ENCODE peak calls at places on chromosomes 3 and 15, in nine cellular contexts. One of them, this sample, is unnamed.
A peak's percentile ranks its signal among the peaks of the same experiment; 100 is the strongest.

GRCh38 chr3:36182024-36182423 is 198.3 kb upstream of the STAC start:
- DNase-seq in progenitor cell of endocrine pancreas: no peak
- DNase-seq in AG10803: no peak
- DNase-seq in osteocyte: no peak
- DNase-seq in fibroblast of pulmonary artery: no peak
- DNase-seq in cardiac muscle cell: no peak
- DNase-seq in endothelial cell: no peak
- DNase-seq in GM13976: no peak
- DNase-seq in left lung: no peak
- DNase-seq in this sample: no peak

GRCh38 chr3:86029590-86029989 is 961.4 kb downstream of the VGLL3 start:
- DNase-seq in progenitor cell of endocrine pancreas: no peak
- DNase-seq in AG10803: no peak
- DNase-seq in osteocyte: no peak
- DNase-seq in fibroblast of pulmonary artery: no peak
- DNase-seq in cardiac muscle cell: no peak
- DNase-seq in endothelial cell: no peak
- DNase-seq in GM13976: no peak
- DNase-seq in left lung: no peak
- DNase-seq in this sample: no peak

GRCh38 chr3:31851278-31851677 is 129.8 kb downstream of the OSBPL10 start:
- DNase-seq in progenitor cell of endocrine pancreas: no peak
- DNase-seq in AG10803: no peak
- DNase-seq in osteocyte: no peak
- DNase-seq in fibroblast of pulmonary artery: no peak
- DNase-seq in cardiac muscle cell: no peak
- DNase-seq in endothelial cell: no peak
- DNase-seq in GM13976: no peak
- DNase-seq in left lung: peak; percentile 30
- DNase-seq in this sample: no peak

GRCh38 chr3:96631050-96631449 is 183.3 kb upstream of the EPHA6 start:
- DNase-seq in progenitor cell of endocrine pancreas: no peak
- DNase-seq in AG10803: no peak
- DNase-seq in osteocyte: no peak
- DNase-seq in fibroblast of pulmonary artery: no peak
- DNase-seq in cardiac muscle cell: no peak
- DNase-seq in endothelial cell: no peak
- DNase-seq in GM13976: no peak
- DNase-seq in left lung: no peak
- DNase-seq in this sample: no peak

GRCh38 chr3:120802916-120803315 is 60.4 kb downstream of the GTF2E1 start:
- DNase-seq in progenitor cell of endocrine pancreas: no peak
- DNase-seq in AG10803: no peak
- DNase-seq in osteocyte: no peak
- DNase-seq in fibroblast of pulmonary artery: no peak
- DNase-seq in cardiac muscle cell: no peak
- DNase-seq in endothelial cell: no peak
- DNase-seq in GM13976: no peak
- DNase-seq in left lung: no peak
- DNase-seq in this sample: no peak

GRCh38 chr15:65676123-65676522 is 54.4 kb downstream of the SLC24A1 start:
- DNase-seq in progenitor cell of endocrine pancreas: no peak
- DNase-seq in AG10803: no peak
- DNase-seq in osteocyte: no peak
- DNase-seq in fibroblast of pulmonary artery: no peak
- DNase-seq in cardiac muscle cell: no peak
- DNase-seq in endothelial cell: no peak
- DNase-seq in GM13976: no peak
- DNase-seq in left lung: no peak
- DNase-seq in this sample: no peak

GRCh38 chr3:141370065-141370533 is 1.8 kb downstream of the ZBTB38 start:
- DNase-seq in progenitor cell of endocrine pancreas: no peak
- DNase-seq in AG10803: peak; percentile 84
- DNase-seq in osteocyte: no peak
- DNase-seq in fibroblast of pulmonary artery: peak; percentile 96
- DNase-seq in cardiac muscle cell: peak; percentile 89
- DNase-seq in endothelial cell: peak; percentile 40
- DNase-seq in GM13976: peak; percentile 79
- DNase-seq in left lung: no peak
- DNase-seq in this sample: peak; percentile 80

GRCh38 chr3:160150525-160150924 is 74.7 kb upstream of the C3orf80 start:
- DNase-seq in progenitor cell of endocrine pancreas: no peak
- DNase-seq in AG10803: peak; percentile 57
- DNase-seq in osteocyte: no peak
- DNase-seq in fibroblast of pulmonary artery: peak; percentile 87
- DNase-seq in cardiac muscle cell: no peak
- DNase-seq in endothelial cell: no peak
- DNase-seq in GM13976: no peak
- DNase-seq in left lung: no peak
- DNase-seq in this sample: no peak

GRCh38 chr15:28914483-28915023 is 28.8 kb downstream of the APBA2 start:
- DNase-seq in progenitor cell of endocrine pancreas: no peak
- DNase-seq in AG10803: no peak
- DNase-seq in osteocyte: no peak
- DNase-seq in fibroblast of pulmonary artery: no peak
- DNase-seq in cardiac muscle cell: peak; percentile 21
- DNase-seq in endothelial cell: no peak
- DNase-seq in GM13976: no peak
- DNase-seq in left lung: peak; percentile 67
- DNase-seq in this sample: no peak

GRCh38 chr3:164533275-164533674 is 545.0 kb downstream of the SI start:
- DNase-seq in progenitor cell of endocrine pancreas: no peak
- DNase-seq in AG10803: no peak
- DNase-seq in osteocyte: no peak
- DNase-seq in fibroblast of pulmonary artery: no peak
- DNase-seq in cardiac muscle cell: no peak
- DNase-seq in endothelial cell: no peak
- DNase-seq in GM13976: no peak
- DNase-seq in left lung: no peak
- DNase-seq in this sample: no peak

GRCh38 chr3:42819351-42819965 is 10.2 kb downstream of the ACKR2 start:
- DNase-seq in progenitor cell of endocrine pancreas: peak; percentile 18
- DNase-seq in AG10803: no peak
- DNase-seq in osteocyte: no peak
- DNase-seq in fibroblast of pulmonary artery: no peak
- DNase-seq in cardiac muscle cell: peak; percentile 46
- DNase-seq in endothelial cell: peak; percentile 48
- DNase-seq in GM13976: no peak
- DNase-seq in left lung: no peak
- DNase-seq in this sample: no peak
- TF ChIP-seq CTCF in progenitor cell of endocrine pancreas: peak; percentile 43
- TF ChIP-seq CTCF in AG10803: no peak
- TF ChIP-seq CTCF in osteocyte: no peak
- TF ChIP-seq CTCF in fibroblast of pulmonary artery: no peak
- TF ChIP-seq CTCF in cardiac muscle cell: no peak
- TF ChIP-seq CTCF in endothelial cell: peak; percentile 15
- TF ChIP-seq CTCF in GM13976: no peak
- TF ChIP-seq CTCF in left lung: no peak
- TF ChIP-seq CTCF in this sample: no peak

DNA sequence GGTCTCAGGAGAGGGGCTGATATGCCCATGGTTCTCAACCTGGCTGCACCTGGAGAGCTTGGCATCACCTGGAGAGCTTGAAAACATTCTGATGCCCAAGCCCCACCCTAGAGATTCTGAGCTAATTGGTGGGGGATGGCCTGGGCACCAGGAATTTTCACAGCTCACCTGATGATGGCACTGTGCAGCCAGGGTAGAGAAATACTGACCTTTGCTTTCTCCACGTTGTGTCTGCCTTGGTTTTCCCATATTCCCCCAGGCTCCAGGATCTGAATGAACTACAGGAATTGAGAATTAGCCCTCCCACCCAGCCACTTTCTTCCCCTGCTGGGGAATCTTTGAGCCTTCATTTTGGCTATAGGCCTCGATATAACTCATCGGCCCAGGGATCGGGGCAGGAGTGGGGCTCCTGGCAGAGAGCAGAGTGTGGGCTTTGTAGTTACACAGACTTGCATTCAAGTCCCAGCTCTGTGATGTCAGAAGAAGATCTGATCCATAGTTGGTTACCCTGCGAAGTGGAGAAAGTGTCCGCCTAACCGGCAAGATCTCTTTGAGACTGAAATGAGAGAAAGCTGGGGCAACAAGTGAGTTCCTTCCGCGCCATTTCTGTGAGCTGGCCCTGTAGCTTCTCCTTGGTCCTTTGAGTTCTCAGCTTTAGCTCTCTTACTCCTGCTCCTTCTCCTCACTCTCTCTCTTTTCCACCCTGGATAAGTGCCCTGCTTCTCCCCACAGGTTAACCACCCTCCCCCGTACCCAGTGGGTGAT is 33.1 kb upstream of the UBE2Q2 start:
- DNase-seq in progenitor cell of endocrine pancreas: no peak
- DNase-seq in AG10803: peak; percentile 17
- DNase-seq in osteocyte: no peak
- DNase-seq in fibroblast of pulmonary artery: peak; percentile 56
- DNase-seq in cardiac muscle cell: peak; percentile 44
- DNase-seq in endothelial cell: no peak
- DNase-seq in GM13976: peak; percentile 34
- DNase-seq in left lung: no peak
- DNase-seq in this sample: peak; percentile 25
- TF ChIP-seq CTCF in progenitor cell of endocrine pancreas: peak; percentile 53
- TF ChIP-seq CTCF in AG10803: peak; percentile 41
- TF ChIP-seq CTCF in osteocyte: peak; percentile 49
- TF ChIP-seq CTCF in fibroblast of pulmonary artery: peak; percentile 54
- TF ChIP-seq CTCF in cardiac muscle cell: peak; percentile 43
- TF ChIP-seq CTCF in endothelial cell: no peak
- TF ChIP-seq CTCF in GM13976: peak; percentile 47
- TF ChIP-seq CTCF in left lung: peak; percentile 7
- TF ChIP-seq CTCF in this sample: peak; percentile 61

GRCh38 chr3:57682284-57682683 is 10.6 kb downstream of the DENND6A start:
- DNase-seq in progenitor cell of endocrine pancreas: no peak
- DNase-seq in AG10803: peak; percentile 24
- DNase-seq in osteocyte: no peak
- DNase-seq in fibroblast of pulmonary artery: peak; percentile 14
- DNase-seq in cardiac muscle cell: no peak
- DNase-seq in endothelial cell: no peak
- DNase-seq in GM13976: no peak
- DNase-seq in left lung: no peak
- DNase-seq in this sample: no peak
- TF ChIP-seq CTCF in progenitor cell of endocrine pancreas: peak; percentile 39
- TF ChIP-seq CTCF in AG10803: peak; percentile 48
- TF ChIP-seq CTCF in osteocyte: no peak
- TF ChIP-seq CTCF in fibroblast of pulmonary artery: peak; percentile 11
- TF ChIP-seq CTCF in cardiac muscle cell: peak; percentile 36
- TF ChIP-seq CTCF in endothelial cell: peak; percentile 47
- TF ChIP-seq CTCF in GM13976: no peak
- TF ChIP-seq CTCF in left lung: no peak
- TF ChIP-seq CTCF in this sample: no peak

GRCh38 chr3:124032881-124033359 is 41.0 kb upstream of the ROPN1 start:
- DNase-seq in progenitor cell of endocrine pancreas: peak; percentile 89
- DNase-seq in AG10803: peak; percentile 76
- DNase-seq in osteocyte: peak; percentile 97
- DNase-seq in fibroblast of pulmonary artery: peak; percentile 80
- DNase-seq in cardiac muscle cell: peak; percentile 91
- DNase-seq in endothelial cell: peak; percentile 94
- DNase-seq in GM13976: peak; percentile 91
- DNase-seq in left lung: peak; percentile 93
- DNase-seq in this sample: peak; percentile 90

GRCh38 chr3:124032351-124032880 is 40.5 kb upstream of the ROPN1 start:
- DNase-seq in progenitor cell of endocrine pancreas: no peak
- DNase-seq in AG10803: peak; percentile 33
- DNase-seq in osteocyte: no peak
- DNase-seq in fibroblast of pulmonary artery: peak; percentile 40
- DNase-seq in cardiac muscle cell: peak; percentile 20
- DNase-seq in endothelial cell: no peak
- DNase-seq in GM13976: no peak
- DNase-seq in left lung: no peak
- DNase-seq in this sample: no peak

GRCh38 chr3:124034016-124034808 is 42.3 kb upstream of the ROPN1 start:
- DNase-seq in progenitor cell of endocrine pancreas: peak; percentile 12
- DNase-seq in AG10803: no peak
- DNase-seq in osteocyte: no peak
- DNase-seq in fibroblast of pulmonary artery: peak; percentile 3
- DNase-seq in cardiac muscle cell: peak; percentile 23
- DNase-seq in endothelial cell: peak; percentile 28
- DNase-seq in GM13976: peak; percentile 24
- DNase-seq in left lung: peak; percentile 75
- DNase-seq in this sample: no peak

GRCh38 chr3:124034809-124035152 is 42.9 kb upstream of the ROPN1 start:
- DNase-seq in progenitor cell of endocrine pancreas: no peak
- DNase-seq in AG10803: no peak
- DNase-seq in osteocyte: no peak
- DNase-seq in fibroblast of pulmonary artery: no peak
- DNase-seq in cardiac muscle cell: no peak
- DNase-seq in endothelial cell: no peak
- DNase-seq in GM13976: no peak
- DNase-seq in left lung: no peak
- DNase-seq in this sample: no peak

GRCh38 chr3:124033360-124034015 is 41.6 kb upstream of the ROPN1 start:
- DNase-seq in progenitor cell of endocrine pancreas: peak; percentile 28
- DNase-seq in AG10803: peak; percentile 21
- DNase-seq in osteocyte: peak; percentile 85
- DNase-seq in fibroblast of pulmonary artery: no peak
- DNase-seq in cardiac muscle cell: peak; percentile 59
- DNase-seq in endothelial cell: no peak
- DNase-seq in GM13976: no peak
- DNase-seq in left lung: peak; percentile 82
- DNase-seq in this sample: no peak
- TF ChIP-seq CTCF in progenitor cell of endocrine pancreas: no peak
- TF ChIP-seq CTCF in AG10803: peak; percentile 38
- TF ChIP-seq CTCF in osteocyte: no peak
- TF ChIP-seq CTCF in fibroblast of pulmonary artery: no peak
- TF ChIP-seq CTCF in cardiac muscle cell: no peak
- TF ChIP-seq CTCF in endothelial cell: peak; percentile 8
- TF ChIP-seq CTCF in GM13976: no peak
- TF ChIP-seq CTCF in left lung: peak; percentile 22
- TF ChIP-seq CTCF in this sample: no peak

GRCh38 chr3:11654166-11654565 is 10.5 kb upstream of the VGLL4 start:
- DNase-seq in progenitor cell of endocrine pancreas: no peak
- DNase-seq in AG10803: no peak
- DNase-seq in osteocyte: no peak
- DNase-seq in fibroblast of pulmonary artery: no peak
- DNase-seq in cardiac muscle cell: no peak
- DNase-seq in endothelial cell: no peak
- DNase-seq in GM13976: no peak
- DNase-seq in left lung: no peak
- DNase-seq in this sample: no peak

GRCh38 chr3:11651477-11651876 is 7.8 kb upstream of the VGLL4 start:
- DNase-seq in progenitor cell of endocrine pancreas: no peak
- DNase-seq in AG10803: no peak
- DNase-seq in osteocyte: no peak
- DNase-seq in fibroblast of pulmonary artery: no peak
- DNase-seq in cardiac muscle cell: no peak
- DNase-seq in endothelial cell: no peak
- DNase-seq in GM13976: no peak
- DNase-seq in left lung: no peak
- DNase-seq in this sample: no peak

GRCh38 chr3:11655188-11655928 is 11.6 kb upstream of the VGLL4 start:
- DNase-seq in progenitor cell of endocrine pancreas: no peak
- DNase-seq in AG10803: no peak
- DNase-seq in osteocyte: no peak
- DNase-seq in fibroblast of pulmonary artery: peak; percentile 45
- DNase-seq in cardiac muscle cell: peak; percentile 39
- DNase-seq in endothelial cell: no peak
- DNase-seq in GM13976: no peak
- DNase-seq in left lung: no peak
- DNase-seq in this sample: no peak

GRCh38 chr3:11651900-11652299 is 8.2 kb upstream of the VGLL4 start:
- DNase-seq in progenitor cell of endocrine pancreas: no peak
- DNase-seq in AG10803: peak; percentile 43
- DNase-seq in osteocyte: no peak
- DNase-seq in fibroblast of pulmonary artery: peak; percentile 72
- DNase-seq in cardiac muscle cell: peak; percentile 38
- DNase-seq in endothelial cell: no peak
- DNase-seq in GM13976: peak; percentile 50
- DNase-seq in left lung: no peak
- DNase-seq in this sample: peak; percentile 44

GRCh38 chr3:11653298-11654055 is 9.8 kb upstream of the VGLL4 start:
- DNase-seq in progenitor cell of endocrine pancreas: no peak
- DNase-seq in AG10803: no peak
- DNase-seq in osteocyte: no peak
- DNase-seq in fibroblast of pulmonary artery: no peak
- DNase-seq in cardiac muscle cell: no peak
- DNase-seq in endothelial cell: no peak
- DNase-seq in GM13976: no peak
- DNase-seq in left lung: no peak
- DNase-seq in this sample: no peak
- TF ChIP-seq CTCF in progenitor cell of endocrine pancreas: no peak
- TF ChIP-seq CTCF in AG10803: peak; percentile 15
- TF ChIP-seq CTCF in osteocyte: no peak
- TF ChIP-seq CTCF in fibroblast of pulmonary artery: no peak
- TF ChIP-seq CTCF in cardiac muscle cell: no peak
- TF ChIP-seq CTCF in endothelial cell: peak; percentile 22
- TF ChIP-seq CTCF in GM13976: no peak
- TF ChIP-seq CTCF in left lung: no peak
- TF ChIP-seq CTCF in this sample: peak; percentile 2

This sample was measured in GM13977.